ENCODE peak calls at places on chromosome 1, in nine cellular contexts. One of them, this sample, is unnamed.

GRCh38 chr1:37951783-37952624 is 5.2 kb upstream of the INPP5B start:
- DNase-seq in CD4-positive, alpha-beta T cell: no peak
- DNase-seq in effector memory CD4-positive, alpha-beta T cell: no peak
- DNase-seq in HCT116: no peak
- DNase-seq in ovary: no peak
- DNase-seq in PC-9: no peak
- DNase-seq in tibial nerve: no peak
- DNase-seq in SJCRH30: no peak
- DNase-seq in AG04450: no peak
- DNase-seq in this sample: no peak

GRCh38 chr1:938088-938683 is 14.5 kb downstream of the SAMD11 start:
- DNase-seq in HCT116: no peak
- DNase-seq in CD4-positive, alpha-beta T cell: no peak
- DNase-seq in PC-9: peak
- DNase-seq in tibial nerve: no peak
- DNase-seq in ovary: no peak
- DNase-seq in SJCRH30: peak
- DNase-seq in effector memory CD4-positive, alpha-beta T cell: no peak
- DNase-seq in AG04450: no peak
- DNase-seq in this sample: no peak

GRCh38 chr1:21779613-21780521 is 3.1 kb downstream of the USP48 start:
- DNase-seq in ovary: no peak
- DNase-seq in AG04450: no peak
- DNase-seq in effector memory CD4-positive, alpha-beta T cell: no peak
- DNase-seq in PC-9: no peak
- DNase-seq in HCT116: no peak
- DNase-seq in SJCRH30: no peak
- DNase-seq in CD4-positive, alpha-beta T cell: no peak
- DNase-seq in tibial nerve: no peak
- DNase-seq in this sample: no peak

GRCh38 chr1:193988885-193989284 is 802.5 kb upstream of the B3GALT2 start:
- DNase-seq in SJCRH30: no peak
- DNase-seq in HCT116: no peak
- DNase-seq in ovary: no peak
- DNase-seq in effector memory CD4-positive, alpha-beta T cell: no peak
- DNase-seq in CD4-positive, alpha-beta T cell: no peak
- DNase-seq in tibial nerve: no peak
- DNase-seq in AG04450: no peak
- DNase-seq in PC-9: no peak
- DNase-seq in this sample: no peak

GRCh38 chr1:37070126-37070525 is 35.8 kb upstream of the GRIK3 start:
- DNase-seq in HCT116: no peak
- DNase-seq in CD4-positive, alpha-beta T cell: no peak
- DNase-seq in SJCRH30: no peak
- DNase-seq in ovary: no peak
- DNase-seq in AG04450: no peak
- DNase-seq in effector memory CD4-positive, alpha-beta T cell: no peak
- DNase-seq in tibial nerve: no peak
- DNase-seq in PC-9: no peak
- DNase-seq in this sample: no peak

GRCh38 chr1:113036639-113037321 is 36.2 kb upstream of the LRIG2 start:
- DNase-seq in HCT116: no peak
- DNase-seq in PC-9: no peak
- DNase-seq in CD4-positive, alpha-beta T cell: no peak
- DNase-seq in effector memory CD4-positive, alpha-beta T cell: no peak
- DNase-seq in tibial nerve: no peak
- DNase-seq in ovary: no peak
- DNase-seq in AG04450: no peak
- DNase-seq in SJCRH30: no peak
- DNase-seq in this sample: no peak

GRCh38 chr1:209751627-209752231 is 4.1 kb upstream of the TRAF3IP3 start:
- DNase-seq in CD4-positive, alpha-beta T cell: no peak
- DNase-seq in SJCRH30: no peak
- DNase-seq in PC-9: no peak
- DNase-seq in AG04450: no peak
- DNase-seq in ovary: no peak
- DNase-seq in HCT116: no peak
- DNase-seq in tibial nerve: no peak
- DNase-seq in effector memory CD4-positive, alpha-beta T cell: no peak
- DNase-seq in this sample: no peak

GRCh38 chr1:206685749-206686485 is 1.2 kb downstream of the MAPKAPK2 start:
- DNase-seq in HCT116: peak
- DNase-seq in tibial nerve: no peak
- DNase-seq in PC-9: peak
- DNase-seq in AG04450: no peak
- DNase-seq in CD4-positive, alpha-beta T cell: no peak
- DNase-seq in effector memory CD4-positive, alpha-beta T cell: peak
- DNase-seq in ovary: peak
- DNase-seq in SJCRH30: peak
- DNase-seq in this sample: peak

GRCh38 chr1:186218661-186219352 is 156.2 kb downstream of the TPR start:
- DNase-seq in SJCRH30: no peak
- DNase-seq in PC-9: no peak
- DNase-seq in effector memory CD4-positive, alpha-beta T cell: no peak
- DNase-seq in HCT116: no peak
- DNase-seq in ovary: no peak
- DNase-seq in tibial nerve: no peak
- DNase-seq in AG04450: no peak
- DNase-seq in CD4-positive, alpha-beta T cell: no peak
- DNase-seq in this sample: no peak

GRCh38 chr1:78081980-78082860 is 36.5 kb downstream of the GIPC2 start:
- DNase-seq in AG04450: no peak
- DNase-seq in CD4-positive, alpha-beta T cell: no peak
- DNase-seq in HCT116: no peak
- DNase-seq in SJCRH30: no peak
- DNase-seq in ovary: no peak
- DNase-seq in tibial nerve: no peak
- DNase-seq in PC-9: no peak
- DNase-seq in effector memory CD4-positive, alpha-beta T cell: no peak
- DNase-seq in this sample: no peak

GRCh38 chr1:81604982-81605381 is 195.8 kb upstream of the ADGRL2 start:
- DNase-seq in HCT116: no peak
- DNase-seq in effector memory CD4-positive, alpha-beta T cell: no peak
- DNase-seq in ovary: no peak
- DNase-seq in CD4-positive, alpha-beta T cell: no peak
- DNase-seq in tibial nerve: no peak
- DNase-seq in PC-9: no peak
- DNase-seq in AG04450: no peak
- DNase-seq in SJCRH30: no peak
- DNase-seq in this sample: no peak

GRCh38 chr1:230270185-230270939 is 155.8 kb downstream of the PGBD5 start:
- DNase-seq in CD4-positive, alpha-beta T cell: no peak
- DNase-seq in tibial nerve: no peak
- DNase-seq in effector memory CD4-positive, alpha-beta T cell: no peak
- DNase-seq in SJCRH30: no peak
- DNase-seq in HCT116: no peak
- DNase-seq in AG04450: no peak
- DNase-seq in PC-9: no peak
- DNase-seq in ovary: peak
- DNase-seq in this sample: no peak

GRCh38 chr1:155410931-155411330 is 90.2 kb downstream of the RUSC1 start:
- DNase-seq in tibial nerve: no peak
- DNase-seq in effector memory CD4-positive, alpha-beta T cell: no peak
- DNase-seq in AG04450: no peak
- DNase-seq in CD4-positive, alpha-beta T cell: no peak
- DNase-seq in HCT116: no peak
- DNase-seq in PC-9: no peak
- DNase-seq in SJCRH30: no peak
- DNase-seq in ovary: no peak
- DNase-seq in this sample: no peak

GRCh38 chr1:58447891-58448290 is 98.6 kb downstream of the OMA1 start:
- DNase-seq in CD4-positive, alpha-beta T cell: no peak
- DNase-seq in SJCRH30: no peak
- DNase-seq in tibial nerve: no peak
- DNase-seq in HCT116: no peak
- DNase-seq in AG04450: no peak
- DNase-seq in ovary: no peak
- DNase-seq in effector memory CD4-positive, alpha-beta T cell: no peak
- DNase-seq in PC-9: peak
- DNase-seq in this sample: no peak

GRCh38 chr1:198499588-198499987 is 40.9 kb downstream of the ATP6V1G3 start:
- DNase-seq in SJCRH30: peak
- DNase-seq in PC-9: no peak
- DNase-seq in HCT116: no peak
- DNase-seq in CD4-positive, alpha-beta T cell: no peak
- DNase-seq in tibial nerve: no peak
- DNase-seq in effector memory CD4-positive, alpha-beta T cell: no peak
- DNase-seq in ovary: no peak
- DNase-seq in AG04450: no peak
- DNase-seq in this sample: no peak

DNA sequence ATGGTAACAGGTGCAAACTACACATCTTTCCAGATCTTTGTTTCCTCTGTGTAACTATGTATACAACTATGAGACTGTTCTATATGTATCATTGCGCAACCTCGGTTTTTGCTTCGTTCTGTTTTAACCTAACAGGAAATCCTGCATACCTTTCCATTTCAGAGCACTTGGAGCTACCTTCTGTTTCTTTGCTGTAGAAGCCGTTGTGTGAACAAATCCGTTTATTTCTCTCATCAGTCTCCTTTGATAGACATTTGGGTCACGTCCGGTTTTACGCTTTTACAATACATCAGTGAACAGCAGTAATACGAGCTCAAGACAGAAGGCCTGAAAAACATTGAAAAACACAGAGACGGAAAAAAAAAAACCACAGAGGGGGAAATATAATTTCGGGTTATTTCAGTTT is 10.5 kb downstream of the ATP5IF1 start:
- DNase-seq in CD4-positive, alpha-beta T cell: no peak
- DNase-seq in effector memory CD4-positive, alpha-beta T cell: no peak
- DNase-seq in SJCRH30: peak
- DNase-seq in HCT116: no peak
- DNase-seq in ovary: no peak
- DNase-seq in PC-9: peak
- DNase-seq in tibial nerve: no peak
- DNase-seq in AG04450: no peak
- DNase-seq in this sample: no peak
- H3K27ac ChIP-seq in CD4-positive, alpha-beta T cell: peak
- H3K27ac ChIP-seq in effector memory CD4-positive, alpha-beta T cell: peak
- H3K27ac ChIP-seq in SJCRH30: no peak
- H3K27ac ChIP-seq in HCT116: peak
- H3K27ac ChIP-seq in ovary: no peak
- H3K27ac ChIP-seq in PC-9: peak
- H3K27ac ChIP-seq in tibial nerve: peak
- H3K27ac ChIP-seq in AG04450: no peak
- H3K27ac ChIP-seq in this sample: peak

DNA sequence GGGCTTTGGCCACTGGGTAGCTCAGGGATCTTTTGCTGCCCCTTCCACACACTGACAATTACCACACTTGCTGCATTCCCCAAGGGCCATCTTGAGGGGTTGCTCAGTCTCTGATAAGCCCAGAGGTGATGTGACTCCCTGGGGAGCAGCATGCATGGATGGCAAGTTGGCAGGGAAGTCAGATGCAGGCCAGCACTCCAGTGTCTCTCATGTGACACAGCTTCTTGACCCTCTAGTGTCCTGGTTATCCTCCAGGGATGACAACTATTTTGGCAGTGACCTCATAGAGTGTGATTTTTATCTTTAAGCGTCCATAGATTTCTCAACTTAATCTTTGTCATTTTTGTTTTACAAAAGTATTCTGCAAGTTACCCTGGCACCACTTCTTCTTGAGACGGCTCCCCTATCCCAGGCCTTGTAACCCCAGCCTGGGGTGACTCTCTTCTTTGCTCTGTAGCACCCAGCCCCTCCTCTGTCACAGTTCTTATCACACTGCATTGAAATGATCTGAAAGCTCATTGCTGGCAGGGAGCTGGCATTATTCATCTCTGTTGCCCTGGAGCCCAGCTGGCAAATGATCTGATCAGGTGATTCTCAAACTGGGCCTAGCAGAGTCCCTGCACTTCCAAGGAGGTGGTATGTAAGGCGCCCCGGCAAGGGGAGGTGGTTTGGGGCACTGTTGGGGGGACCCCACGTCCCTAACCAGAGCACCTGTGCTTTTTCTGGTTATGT is 72.6 kb downstream of the TENT5C start:
- DNase-seq in SJCRH30: no peak
- DNase-seq in tibial nerve: no peak
- DNase-seq in AG04450: no peak
- DNase-seq in ovary: no peak
- DNase-seq in HCT116: no peak
- DNase-seq in CD4-positive, alpha-beta T cell: no peak
- DNase-seq in effector memory CD4-positive, alpha-beta T cell: no peak
- DNase-seq in PC-9: peak
- DNase-seq in this sample: peak
- H3K27ac ChIP-seq in SJCRH30: no peak
- H3K27ac ChIP-seq in tibial nerve: no peak
- H3K27ac ChIP-seq in AG04450: peak
- H3K27ac ChIP-seq in ovary: no peak
- H3K27ac ChIP-seq in HCT116: no peak
- H3K27ac ChIP-seq in CD4-positive, alpha-beta T cell: no peak
- H3K27ac ChIP-seq in effector memory CD4-positive, alpha-beta T cell: no peak
- H3K27ac ChIP-seq in PC-9: no peak
- H3K27ac ChIP-seq in this sample: peak

GRCh38 chr1:153956997-153957715 is 1.3 kb downstream of the CRTC2 start:
- DNase-seq in PC-9: no peak
- DNase-seq in AG04450: no peak
- DNase-seq in CD4-positive, alpha-beta T cell: no peak
- DNase-seq in ovary: no peak
- DNase-seq in HCT116: no peak
- DNase-seq in SJCRH30: no peak
- DNase-seq in tibial nerve: no peak
- DNase-seq in effector memory CD4-positive, alpha-beta T cell: no peak
- DNase-seq in this sample: no peak

GRCh38 chr1:153954826-153955225 is 3.6 kb downstream of the CRTC2 start:
- DNase-seq in effector memory CD4-positive, alpha-beta T cell: no peak
- DNase-seq in HCT116: no peak
- DNase-seq in PC-9: no peak
- DNase-seq in SJCRH30: no peak
- DNase-seq in CD4-positive, alpha-beta T cell: no peak
- DNase-seq in ovary: no peak
- DNase-seq in tibial nerve: no peak
- DNase-seq in AG04450: no peak
- DNase-seq in this sample: no peak

GRCh38 chr1:153951801-153952200 is 5.3 kb upstream of the DENND4B start:
- DNase-seq in PC-9: no peak
- DNase-seq in CD4-positive, alpha-beta T cell: no peak
- DNase-seq in AG04450: no peak
- DNase-seq in ovary: no peak
- DNase-seq in SJCRH30: no peak
- DNase-seq in tibial nerve: no peak
- DNase-seq in HCT116: no peak
- DNase-seq in effector memory CD4-positive, alpha-beta T cell: no peak
- DNase-seq in this sample: no peak

GRCh38 chr1:153951183-153951582 is 4.7 kb upstream of the DENND4B start:
- DNase-seq in effector memory CD4-positive, alpha-beta T cell: no peak
- DNase-seq in CD4-positive, alpha-beta T cell: no peak
- DNase-seq in AG04450: no peak
- DNase-seq in HCT116: no peak
- DNase-seq in SJCRH30: no peak
- DNase-seq in tibial nerve: no peak
- DNase-seq in PC-9: no peak
- DNase-seq in ovary: no peak
- DNase-seq in this sample: no peak

GRCh38 chr1:153953859-153954365 is 4.5 kb downstream of the CRTC2 start:
- DNase-seq in SJCRH30: no peak
- DNase-seq in tibial nerve: no peak
- DNase-seq in HCT116: no peak
- DNase-seq in CD4-positive, alpha-beta T cell: no peak
- DNase-seq in ovary: no peak
- DNase-seq in PC-9: no peak
- DNase-seq in AG04450: no peak
- DNase-seq in effector memory CD4-positive, alpha-beta T cell: no peak
- DNase-seq in this sample: no peak
- H3K27ac ChIP-seq in SJCRH30: no peak
- H3K27ac ChIP-seq in tibial nerve: no peak
- H3K27ac ChIP-seq in HCT116: no peak
- H3K27ac ChIP-seq in CD4-positive, alpha-beta T cell: peak
- H3K27ac ChIP-seq in ovary: no peak
- H3K27ac ChIP-seq in PC-9: no peak
- H3K27ac ChIP-seq in AG04450: no peak
- H3K27ac ChIP-seq in effector memory CD4-positive, alpha-beta T cell: no peak
- H3K27ac ChIP-seq in this sample: no peak

GRCh38 chr1:44721521-44722361 is 9.2 kb downstream of the RNU5D-1 start:
- DNase-seq in SJCRH30: peak
- DNase-seq in AG04450: peak
- DNase-seq in HCT116: peak
- DNase-seq in tibial nerve: no peak
- DNase-seq in PC-9: peak
- DNase-seq in effector memory CD4-positive, alpha-beta T cell: peak
- DNase-seq in ovary: peak
- DNase-seq in CD4-positive, alpha-beta T cell: peak
- DNase-seq in this sample: no peak
- H3K27ac ChIP-seq in SJCRH30: peak
- H3K27ac ChIP-seq in AG04450: peak
- H3K27ac ChIP-seq in HCT116: peak
- H3K27ac ChIP-seq in tibial nerve: peak
- H3K27ac ChIP-seq in PC-9: peak
- H3K27ac ChIP-seq in effector memory CD4-positive, alpha-beta T cell: peak
- H3K27ac ChIP-seq in ovary: no peak
- H3K27ac ChIP-seq in CD4-positive, alpha-beta T cell: peak
- H3K27ac ChIP-seq in this sample: peak

This sample was measured in right atrium auricular region.